ENCODE peak calls at places on chromosomes 11 and 22, in five cellular contexts. S is naive thymus-derived CD4-positive, alpha-beta T cell; D is upper lobe of right lung; K is mucosa of descending colon; E is SJSA1. I is an unnamed sample.

GRCh38 chr11:90531001-90531400 is 308.2 kb upstream of the CHORDC1 start:
- DNase-seq in S (no peak), D (no peak), K (no peak), E (no peak), I (no peak)

GRCh38 chr22:45341503-45341902 is 31.8 kb downstream of the FAM118A start:
- DNase-seq in S (peak), D (no peak), K (no peak), E (no peak), I (peak)

GRCh38 chr11:404551-405264 is 10.1 kb downstream of the SIGIRR start:
- DNase-seq in S (no peak), D (no peak), K (no peak), E (no peak), I (no peak)

GRCh38 chr11:23594755-23595154 is 734.5 kb upstream of the CCDC179 start:
- DNase-seq in S (no peak), D (no peak), K (no peak), E (no peak), I (no peak)

GRCh38 chr11:13098067-13098466 is 89.0 kb downstream of the RASSF10 start:
- DNase-seq in S (no peak), D (no peak), K (no peak), E (peak), I (no peak)

GRCh38 chr11:20355221-20356219 is 8.0 kb upstream of the HTATIP2 start:
- DNase-seq in S (peak), D (no peak), K (no peak), E (no peak), I (no peak)

GRCh38 chr11:92727769-92728168 is 241.7 kb upstream of the MTNR1B start:
- DNase-seq in S (no peak), D (no peak), K (no peak), E (no peak), I (no peak)

GRCh38 chr22:44256085-44256484 is 56.7 kb downstream of the SHISAL1 start:
- DNase-seq in S (no peak), D (no peak), K (no peak), E (no peak), I (no peak)

GRCh38 chr22:44597616-44598015 is 99.6 kb upstream of the RTL6 start:
- DNase-seq in S (no peak), D (no peak), K (no peak), E (no peak), I (no peak)

GRCh38 chr22:37345863-37346514 is 63.7 kb downstream of the CYTH4 start:
- DNase-seq in S (no peak), D (no peak), K (no peak), E (peak), I (no peak)

GRCh38 chr22:48234011-48234410 is 1471.6 kb downstream of the TBC1D22A start:
- DNase-seq in S (no peak), D (no peak), K (no peak), E (no peak), I (no peak)

GRCh38 chr11:134944986-134945385 is 532.9 kb upstream of the B3GAT1 start:
- DNase-seq in S (no peak), D (no peak), K (no peak), E (no peak), I (no peak)

GRCh38 chr11:34891611-34892010 is 24.6 kb downstream of the APIP start:
- DNase-seq in S (no peak), D (no peak), K (no peak), E (no peak), I (no peak)

GRCh38 chr11:67583319-67584204 is at the start of gene GSTP1:
- DNase-seq in S (peak), D (peak), K (peak), E (peak), I (peak)

GRCh38 chr11:3220521-3221407 is 2.2 kb upstream of the MRGPRG start:
- DNase-seq in S (no peak), D (peak), K (peak), E (no peak), I (no peak)

GRCh38 chr11:108147150-108147549 is 25.8 kb downstream of the ACAT1 start:
- DNase-seq in S (no peak), D (no peak), K (no peak), E (no peak), I (no peak)

GRCh38 chr11:120174866-120175265 is 36.0 kb upstream of the OAF start:
- DNase-seq in S (no peak), D (no peak), K (no peak), E (no peak), I (no peak)

GRCh38 chr11:84855846-84856245 is 771.3 kb downstream of the DLG2 start:
- DNase-seq in S (no peak), D (no peak), K (no peak), E (peak), I (no peak)

GRCh38 chr11:102284008-102284407 is 33.3 kb upstream of the BIRC3 start:
- DNase-seq in S (no peak), D (no peak), K (no peak), E (no peak), I (no peak)

GRCh38 chr11:17744151-17744940 is 9.8 kb downstream of the KCNC1 start:
- DNase-seq in S (no peak), D (peak), K (no peak), E (no peak), I (no peak)

GRCh38 chr22:49847751-49848689 is 5.6 kb upstream of the ZBED4 start:
- DNase-seq in S (no peak), D (peak), K (no peak), E (no peak), I (no peak)

GRCh38 chr22:49849161-49850020 is 4.3 kb upstream of the ZBED4 start:
- DNase-seq in S (no peak), D (peak), K (no peak), E (no peak), I (no peak)

GRCh38 chr22:49850959-49851815 is 2.5 kb upstream of the ZBED4 start:
- DNase-seq in S (no peak), D (peak), K (no peak), E (no peak), I (no peak)

GRCh38 chr22:49850021-49850911 is 3.4 kb upstream of the ZBED4 start:
- DNase-seq in S (no peak), D (peak), K (no peak), E (no peak), I (no peak)

GRCh38 chr22:49848690-49849160 is 4.9 kb upstream of the ZBED4 start:
- DNase-seq in S (no peak), D (peak), K (no peak), E (no peak), I (peak)
- H3K4me3 ChIP-seq in S (peak), D (peak), K (no peak), E (no peak), I (no peak)

GRCh38 chr11:96331556-96332168 is 11.3 kb downstream of the MAML2 start:
- DNase-seq in S (no peak), D (peak), K (no peak), E (no peak), I (no peak)

GRCh38 chr11:96333076-96333744 is 9.8 kb downstream of the MAML2 start:
- DNase-seq in S (no peak), D (no peak), K (no peak), E (no peak), I (no peak)

GRCh38 chr11:96332236-96332761 is 10.7 kb downstream of the MAML2 start:
- DNase-seq in S (no peak), D (no peak), K (no peak), E (no peak), I (no peak)

GRCh38 chr11:96335389-96335788 is 7.6 kb downstream of the MAML2 start:
- DNase-seq in S (no peak), D (no peak), K (no peak), E (no peak), I (no peak)

GRCh38 chr11:96334219-96334618 is 8.8 kb downstream of the MAML2 start:
- DNase-seq in S (no peak), D (no peak), K (no peak), E (no peak), I (no peak)
- H3K4me3 ChIP-seq in S (no peak), D (no peak), K (no peak), E (no peak), I (no peak)

GRCh38 chr11:59253001-59253400 is 40.3 kb upstream of the MPEG1 start:
- DNase-seq in S (no peak), D (no peak), K (no peak), E (no peak), I (no peak)

GRCh38 chr11:59259047-59259446 is 46.3 kb upstream of the MPEG1 start:
- DNase-seq in S (no peak), D (no peak), K (no peak), E (no peak), I (no peak)

GRCh38 chr11:59259867-59260475 is 47.2 kb upstream of the MPEG1 start:
- DNase-seq in S (no peak), D (no peak), K (no peak), E (no peak), I (no peak)

GRCh38 chr11:59249535-59249934 is 36.8 kb upstream of the MPEG1 start:
- DNase-seq in S (no peak), D (no peak), K (no peak), E (no peak), I (no peak)

GRCh38 chr11:59255281-59255680 is 42.6 kb upstream of the MPEG1 start:
- DNase-seq in S (no peak), D (no peak), K (no peak), E (no peak), I (no peak)
- H3K4me3 ChIP-seq in S (no peak), D (no peak), K (no peak), E (no peak), I (no peak)

DNA sequence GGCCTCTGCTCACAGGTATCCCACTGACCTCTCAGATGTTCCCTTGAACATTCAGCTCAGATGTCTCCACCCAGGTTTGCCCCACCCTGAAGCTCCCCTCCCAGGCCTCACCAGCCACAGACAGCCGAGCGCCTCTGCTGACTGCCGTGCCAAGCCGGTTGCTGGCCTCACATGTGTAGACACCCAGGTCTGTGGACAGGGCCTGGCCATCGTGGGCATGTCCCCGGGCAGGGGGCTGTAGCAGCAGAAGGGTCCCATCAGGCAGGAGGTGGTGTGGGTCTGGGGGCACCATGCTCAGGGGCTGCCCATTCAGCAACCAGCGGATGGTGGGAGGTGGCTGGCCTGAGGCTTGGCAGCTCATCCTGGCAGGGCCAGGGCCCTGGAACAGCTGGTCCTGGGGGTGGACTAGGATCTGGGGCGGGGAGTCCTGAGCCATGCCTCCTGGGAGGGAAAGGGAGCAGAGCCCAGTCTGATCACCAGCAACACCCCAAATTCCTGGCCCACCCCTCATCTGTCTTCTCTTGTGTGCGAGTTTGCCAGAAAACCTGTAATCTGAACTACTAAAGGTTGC is 759 bp downstream of the ROBO4 start:
- DNase-seq in S (no peak), D (no peak), K (no peak), E (no peak), I (no peak)
- H3K4me3 ChIP-seq in S (no peak), D (peak), K (no peak), E (no peak), I (no peak)

GRCh38 chr22:38467438-38467903 is 425 bp upstream of the KDELR3 start:
- DNase-seq in S (no peak), D (peak), K (peak), E (no peak), I (no peak)
- H3K4me3 ChIP-seq in S (peak), D (peak), K (no peak), E (peak), I (peak)

GRCh38 chr22:50542416-50542927 is 3.2 kb upstream of the KLHDC7B start:
- DNase-seq in S (no peak), D (peak), K (peak), E (no peak), I (no peak)

GRCh38 chr22:50536231-50536630 is 6.4 kb upstream of the TYMP start:
- DNase-seq in S (no peak), D (no peak), K (no peak), E (no peak), I (no peak)

GRCh38 chr22:50537765-50538164 is 7.9 kb upstream of the KLHDC7B start:
- DNase-seq in S (no peak), D (no peak), K (peak), E (no peak), I (no peak)

GRCh38 chr22:50544078-50544745 is 1.5 kb upstream of the KLHDC7B start:
- DNase-seq in S (peak), D (peak), K (peak), E (no peak), I (peak)

DNA sequence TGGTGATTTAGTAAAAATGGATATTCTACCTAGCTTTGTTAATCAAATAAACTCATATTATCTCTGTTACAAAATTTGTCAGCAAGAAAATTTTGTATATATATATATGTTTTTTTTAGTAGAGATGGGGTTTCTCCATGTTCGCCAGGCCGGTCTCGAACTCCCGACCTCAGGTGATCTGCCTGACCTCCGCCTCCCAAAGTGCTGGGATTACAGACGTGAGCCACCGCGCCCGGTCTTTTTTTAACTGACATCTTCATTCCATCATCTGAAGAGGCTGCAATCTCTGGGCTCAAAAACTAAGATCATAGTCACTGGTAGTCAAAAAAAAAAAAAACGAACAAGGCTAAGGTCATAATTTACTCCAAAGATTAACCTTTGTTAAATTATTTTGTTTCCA is 5.3 kb upstream of the KLHDC7B start:
- DNase-seq in S (no peak), D (no peak), K (no peak), E (no peak), I (no peak)
- H3K4me3 ChIP-seq in S (no peak), D (no peak), K (no peak), E (no peak), I (no peak)